ENCODE peak calls at places on chromosome X, in ten cellular contexts. I, P, X, C, N, E, A, D, H and V are unnamed samples.
A peak's percentile ranks its signal among the peaks of the same experiment; 100 is the strongest.

GRCh38 chrX:71536285-71536684 is 3.4 kb downstream of the OGT start:
- DNase-seq in I (no peak), C (no peak), H (no peak), D (no peak), E (no peak), N (no peak), P (no peak), X (no peak), A (no peak), V (no peak)

GRCh38 chrX:38332505-38332904 is 5.2 kb upstream of the RPGR start:
- DNase-seq in P (no peak), H (no peak), X (no peak), C (no peak), N (no peak), A (no peak), E (no peak), D (no peak), I (no peak), V (no peak)

GRCh38 chrX:44224760-44225159 is 118.7 kb downstream of the EFHC2 start:
- DNase-seq in C (no peak), D (no peak), I (no peak), H (no peak), N (no peak), A (no peak), X (no peak), E (no peak), P (no peak), V (no peak)

GRCh38 chrX:57587607-57588006 is 4.2 kb upstream of the ZXDB start:
- DNase-seq in P (no peak), C (no peak), I (no peak), N (no peak), D (no peak), E (no peak), X (no peak), A (no peak), H (no peak), V (no peak)

GRCh38 chrX:74535211-74535621 is 79.2 kb downstream of the RLIM start:
- DNase-seq in I (no peak), E (no peak), D (peak; percentile 10), H (peak; percentile 9), C (no peak), P (no peak), N (no peak), A (peak; percentile 75), X (no peak), V (peak; percentile 33)

GRCh38 chrX:45850775-45851433 is 650.2 kb upstream of the DIPK2B start:
- DNase-seq in I (peak; percentile 43), D (peak; percentile 40), H (no peak), P (no peak), C (peak; percentile 48), A (peak; percentile 42), X (peak; percentile 6), N (no peak), E (peak; percentile 15), V (peak; percentile 0)

GRCh38 chrX:110004970-110005369 is 2.1 kb downstream of the TMEM164 start:
- DNase-seq in C (no peak), A (no peak), X (no peak), I (no peak), N (no peak), P (no peak), D (no peak), E (no peak), H (no peak), V (no peak)

GRCh38 chrX:108163333-108164082 is 71.9 kb downstream of the ATG4A start:
- DNase-seq in N (no peak), C (no peak), I (no peak), E (no peak), X (no peak), P (no peak), H (no peak), A (no peak), D (no peak), V (no peak)

DNA sequence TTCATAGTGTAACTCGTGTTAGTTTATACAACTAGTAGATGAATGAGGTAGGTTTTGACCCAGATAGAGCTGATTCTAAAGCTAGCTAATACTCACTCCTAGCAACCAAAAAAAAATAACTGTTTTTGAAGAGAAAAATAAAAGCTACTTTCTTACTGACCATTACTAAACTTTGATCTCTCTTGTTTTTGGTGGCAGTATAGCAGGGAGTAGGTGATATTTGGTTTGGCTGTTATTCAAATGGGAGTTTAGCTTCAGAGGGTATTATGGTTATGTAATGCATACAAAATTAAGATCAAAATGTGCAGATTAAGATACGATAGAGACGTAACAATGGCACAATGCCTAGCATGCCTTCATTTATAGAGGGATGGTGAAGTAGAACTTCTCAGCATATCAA is 1104.5 kb downstream of the PCDH19 start:
- DNase-seq in X (no peak), P (no peak), N (no peak), D (no peak), C (no peak), H (no peak), A (no peak), I (no peak), E (no peak), V (no peak)
- H3K27ac ChIP-seq in X (no peak overlapping the region), P (no peak overlapping the region), N (no peak overlapping the region), D (no peak overlapping the region), C (no peak overlapping the region), H (no peak overlapping the region), A (no peak overlapping the region), I (no peak overlapping the region), E (no peak overlapping the region), V (no peak overlapping the region)

DNA sequence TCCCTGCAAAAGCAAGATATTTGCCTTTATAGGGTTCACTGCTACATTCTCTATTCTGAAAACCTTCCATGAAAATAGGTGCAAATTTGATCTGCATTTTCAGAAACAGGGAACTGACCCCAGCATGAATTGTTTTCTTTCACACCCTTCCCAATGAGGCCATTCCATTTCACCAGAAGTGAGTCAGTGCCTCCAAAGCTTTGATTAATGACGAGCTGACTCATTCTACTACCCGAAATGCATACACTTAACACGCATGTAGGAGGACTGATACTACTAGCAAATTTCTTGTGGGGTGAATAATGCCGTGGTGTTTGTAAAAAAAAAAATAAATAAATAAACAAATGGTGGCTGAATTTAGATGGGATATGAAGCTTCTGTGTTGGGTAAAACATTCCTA is 146.9 kb upstream of the FGF13 start:
- DNase-seq in A (peak; percentile 40), X (no peak), C (no peak), I (no peak), P (no peak), E (no peak), N (no peak), H (peak; percentile 62), D (no peak), V (no peak)
- H3K27ac ChIP-seq in A (no peak overlapping the region), X (no peak overlapping the region), C (no peak overlapping the region), I (no peak overlapping the region), P (no peak overlapping the region), E (no peak overlapping the region), N (no peak overlapping the region), H (no peak overlapping the region), D (no peak overlapping the region), V (no peak overlapping the region)

GRCh38 chrX:22057667-22058066 is 25.5 kb downstream of the PHEX start:
- DNase-seq in I (no peak), X (no peak), H (no peak), E (no peak), D (no peak), C (no peak), N (no peak), P (no peak), A (no peak), V (no peak)
- H3K27ac ChIP-seq in I (no peak overlapping the region), X (no peak overlapping the region), H (no peak overlapping the region), E (no peak overlapping the region), D (no peak overlapping the region), C (no peak overlapping the region), N (no peak overlapping the region), P (no peak overlapping the region), A (no peak overlapping the region), V (no peak overlapping the region)

DNA sequence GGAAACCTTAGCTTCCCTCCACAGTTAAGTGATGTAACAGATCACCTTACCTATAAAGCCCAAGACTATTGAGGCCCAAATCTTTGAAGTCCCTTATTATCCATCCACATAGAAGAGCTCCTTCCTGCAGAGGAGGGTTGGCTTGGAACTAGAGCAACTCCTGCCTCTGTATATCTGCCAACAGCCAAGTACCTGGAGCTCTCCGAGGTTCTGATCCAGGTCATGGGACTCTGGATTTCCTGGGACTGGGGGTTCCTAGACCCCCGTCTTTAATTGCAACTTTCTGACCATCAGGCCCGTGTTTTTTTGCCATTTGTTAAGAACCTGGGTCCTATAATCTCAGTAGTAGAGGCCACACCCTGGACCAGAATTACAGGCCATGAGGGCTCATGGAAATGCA is 136.3 kb downstream of the SH3KBP1 start:
- DNase-seq in E (no peak), X (no peak), D (no peak), C (no peak), H (no peak), P (no peak), I (no peak), N (no peak), A (no peak), V (no peak)
- H3K27ac ChIP-seq in E (no peak overlapping the region), X (peak overlapping the region; percentile 51), D (no peak overlapping the region), C (no peak overlapping the region), H (no peak overlapping the region), P (no peak overlapping the region), I (no peak overlapping the region), N (no peak overlapping the region), A (no peak overlapping the region), V (no peak overlapping the region)